ENCODE peak calls at places on chromosomes 1 and 21, in ten cellular contexts. One of them, this sample, is unnamed.

GRCh38 chr1:180178511-180179161 is 24.0 kb downstream of the QSOX1 start:
- DNase-seq in astrocyte of the hippocampus: peak
- DNase-seq in AML-193: peak
- DNase-seq in AG08395: peak
- DNase-seq in ureter: peak
- DNase-seq in stimulated activated CD4-positive, alpha-beta T cell treated with anti-CD3 and anti-CD28 coated beads, Interleukin-4, amount 100 ng/mL, for 1 hour: peak
- DNase-seq in NCI-H2107: no peak
- DNase-seq in mesothelial cell of epicardium: no peak
- DNase-seq in kidney glomerular epithelial cell: peak
- DNase-seq in hepatic stellate cell: peak
- DNase-seq in this sample: no peak

GRCh38 chr21:27700974-27701614 is 734.2 kb upstream of the ADAMTS5 start:
- DNase-seq in stimulated activated CD4-positive, alpha-beta T cell treated with anti-CD3 and anti-CD28 coated beads, Interleukin-4, amount 100 ng/mL, for 1 hour: peak
- DNase-seq in astrocyte of the hippocampus: peak
- DNase-seq in kidney glomerular epithelial cell: peak
- DNase-seq in AG08395: peak
- DNase-seq in hepatic stellate cell: peak
- DNase-seq in AML-193: peak
- DNase-seq in ureter: peak
- DNase-seq in mesothelial cell of epicardium: peak
- DNase-seq in NCI-H2107: peak
- DNase-seq in this sample: peak

GRCh38 chr1:193058529-193059281 is 455 bp downstream of the UCHL5 start:
- DNase-seq in ureter: peak
- DNase-seq in AML-193: peak
- DNase-seq in stimulated activated CD4-positive, alpha-beta T cell treated with anti-CD3 and anti-CD28 coated beads, Interleukin-4, amount 100 ng/mL, for 1 hour: peak
- DNase-seq in astrocyte of the hippocampus: peak
- DNase-seq in hepatic stellate cell: peak
- DNase-seq in NCI-H2107: peak
- DNase-seq in AG08395: peak
- DNase-seq in kidney glomerular epithelial cell: peak
- DNase-seq in mesothelial cell of epicardium: no peak
- DNase-seq in this sample: peak

GRCh38 chr1:205275133-205275532 is 46.4 kb downstream of the NUAK2 start:
- DNase-seq in ureter: no peak
- DNase-seq in stimulated activated CD4-positive, alpha-beta T cell treated with anti-CD3 and anti-CD28 coated beads, Interleukin-4, amount 100 ng/mL, for 1 hour: no peak
- DNase-seq in AG08395: no peak
- DNase-seq in NCI-H2107: peak
- DNase-seq in AML-193: no peak
- DNase-seq in mesothelial cell of epicardium: no peak
- DNase-seq in kidney glomerular epithelial cell: no peak
- DNase-seq in astrocyte of the hippocampus: no peak
- DNase-seq in hepatic stellate cell: no peak
- DNase-seq in this sample: no peak

GRCh38 chr1:72530646-72531045 is 248.3 kb upstream of the NEGR1 start:
- DNase-seq in AG08395: no peak
- DNase-seq in mesothelial cell of epicardium: no peak
- DNase-seq in stimulated activated CD4-positive, alpha-beta T cell treated with anti-CD3 and anti-CD28 coated beads, Interleukin-4, amount 100 ng/mL, for 1 hour: no peak
- DNase-seq in ureter: no peak
- DNase-seq in hepatic stellate cell: no peak
- DNase-seq in astrocyte of the hippocampus: no peak
- DNase-seq in kidney glomerular epithelial cell: no peak
- DNase-seq in NCI-H2107: no peak
- DNase-seq in AML-193: no peak
- DNase-seq in this sample: no peak

GRCh38 chr1:38992450-38993111 is 1.5 kb downstream of the AKIRIN1 start:
- DNase-seq in AML-193: no peak
- DNase-seq in AG08395: no peak
- DNase-seq in NCI-H2107: no peak
- DNase-seq in kidney glomerular epithelial cell: no peak
- DNase-seq in astrocyte of the hippocampus: no peak
- DNase-seq in mesothelial cell of epicardium: no peak
- DNase-seq in stimulated activated CD4-positive, alpha-beta T cell treated with anti-CD3 and anti-CD28 coated beads, Interleukin-4, amount 100 ng/mL, for 1 hour: no peak
- DNase-seq in hepatic stellate cell: no peak
- DNase-seq in ureter: no peak
- DNase-seq in this sample: no peak

GRCh38 chr21:31731112-31731801 is 661 bp downstream of the SCAF4 start:
- DNase-seq in astrocyte of the hippocampus: peak
- DNase-seq in AML-193: no peak
- DNase-seq in ureter: peak
- DNase-seq in hepatic stellate cell: peak
- DNase-seq in stimulated activated CD4-positive, alpha-beta T cell treated with anti-CD3 and anti-CD28 coated beads, Interleukin-4, amount 100 ng/mL, for 1 hour: peak
- DNase-seq in kidney glomerular epithelial cell: no peak
- DNase-seq in AG08395: peak
- DNase-seq in mesothelial cell of epicardium: peak
- DNase-seq in NCI-H2107: no peak
- DNase-seq in this sample: no peak

GRCh38 chr1:203309115-203309429 is 3.8 kb downstream of the BTG2 start:
- DNase-seq in mesothelial cell of epicardium: no peak
- DNase-seq in stimulated activated CD4-positive, alpha-beta T cell treated with anti-CD3 and anti-CD28 coated beads, Interleukin-4, amount 100 ng/mL, for 1 hour: no peak
- DNase-seq in NCI-H2107: no peak
- DNase-seq in astrocyte of the hippocampus: no peak
- DNase-seq in AML-193: no peak
- DNase-seq in hepatic stellate cell: no peak
- DNase-seq in kidney glomerular epithelial cell: no peak
- DNase-seq in ureter: no peak
- DNase-seq in AG08395: no peak
- DNase-seq in this sample: no peak

GRCh38 chr1:87683557-87683956 is 354.9 kb downstream of the LMO4 start:
- DNase-seq in astrocyte of the hippocampus: peak
- DNase-seq in ureter: no peak
- DNase-seq in AML-193: no peak
- DNase-seq in NCI-H2107: no peak
- DNase-seq in hepatic stellate cell: peak
- DNase-seq in stimulated activated CD4-positive, alpha-beta T cell treated with anti-CD3 and anti-CD28 coated beads, Interleukin-4, amount 100 ng/mL, for 1 hour: no peak
- DNase-seq in mesothelial cell of epicardium: no peak
- DNase-seq in AG08395: no peak
- DNase-seq in kidney glomerular epithelial cell: no peak
- DNase-seq in this sample: no peak

GRCh38 chr1:116390195-116390594 is 17.2 kb downstream of the ATP1A1 start:
- DNase-seq in kidney glomerular epithelial cell: no peak
- DNase-seq in astrocyte of the hippocampus: no peak
- DNase-seq in stimulated activated CD4-positive, alpha-beta T cell treated with anti-CD3 and anti-CD28 coated beads, Interleukin-4, amount 100 ng/mL, for 1 hour: no peak
- DNase-seq in ureter: no peak
- DNase-seq in hepatic stellate cell: no peak
- DNase-seq in mesothelial cell of epicardium: no peak
- DNase-seq in AG08395: no peak
- DNase-seq in NCI-H2107: no peak
- DNase-seq in AML-193: no peak
- DNase-seq in this sample: no peak

GRCh38 chr1:19311503-19311930 is 427 bp downstream of the AKR7A2 start:
- DNase-seq in AML-193: no peak
- DNase-seq in astrocyte of the hippocampus: peak
- DNase-seq in mesothelial cell of epicardium: no peak
- DNase-seq in stimulated activated CD4-positive, alpha-beta T cell treated with anti-CD3 and anti-CD28 coated beads, Interleukin-4, amount 100 ng/mL, for 1 hour: peak
- DNase-seq in NCI-H2107: no peak
- DNase-seq in hepatic stellate cell: peak
- DNase-seq in ureter: no peak
- DNase-seq in kidney glomerular epithelial cell: no peak
- DNase-seq in AG08395: no peak
- DNase-seq in this sample: no peak

GRCh38 chr1:3539707-3540425 is 71.4 kb downstream of the MEGF6 start:
- DNase-seq in ureter: no peak
- DNase-seq in kidney glomerular epithelial cell: no peak
- DNase-seq in AML-193: no peak
- DNase-seq in mesothelial cell of epicardium: no peak
- DNase-seq in NCI-H2107: no peak
- DNase-seq in AG08395: no peak
- DNase-seq in stimulated activated CD4-positive, alpha-beta T cell treated with anti-CD3 and anti-CD28 coated beads, Interleukin-4, amount 100 ng/mL, for 1 hour: no peak
- DNase-seq in astrocyte of the hippocampus: peak
- DNase-seq in hepatic stellate cell: no peak
- DNase-seq in this sample: peak

GRCh38 chr1:100699744-100700143 is 19.8 kb upstream of the VCAM1 start:
- DNase-seq in NCI-H2107: no peak
- DNase-seq in stimulated activated CD4-positive, alpha-beta T cell treated with anti-CD3 and anti-CD28 coated beads, Interleukin-4, amount 100 ng/mL, for 1 hour: no peak
- DNase-seq in ureter: no peak
- DNase-seq in AG08395: peak
- DNase-seq in mesothelial cell of epicardium: no peak
- DNase-seq in kidney glomerular epithelial cell: no peak
- DNase-seq in astrocyte of the hippocampus: no peak
- DNase-seq in AML-193: no peak
- DNase-seq in hepatic stellate cell: peak
- DNase-seq in this sample: peak

GRCh38 chr1:172723251-172723650 is 64.3 kb downstream of the FASLG start:
- DNase-seq in ureter: no peak
- DNase-seq in mesothelial cell of epicardium: no peak
- DNase-seq in AML-193: no peak
- DNase-seq in stimulated activated CD4-positive, alpha-beta T cell treated with anti-CD3 and anti-CD28 coated beads, Interleukin-4, amount 100 ng/mL, for 1 hour: no peak
- DNase-seq in astrocyte of the hippocampus: peak
- DNase-seq in hepatic stellate cell: no peak
- DNase-seq in AG08395: no peak
- DNase-seq in kidney glomerular epithelial cell: no peak
- DNase-seq in NCI-H2107: no peak
- DNase-seq in this sample: no peak

GRCh38 chr1:171794085-171794484 is 12.6 kb downstream of the METTL13 start:
- DNase-seq in stimulated activated CD4-positive, alpha-beta T cell treated with anti-CD3 and anti-CD28 coated beads, Interleukin-4, amount 100 ng/mL, for 1 hour: peak
- DNase-seq in kidney glomerular epithelial cell: peak
- DNase-seq in hepatic stellate cell: peak
- DNase-seq in ureter: no peak
- DNase-seq in NCI-H2107: no peak
- DNase-seq in mesothelial cell of epicardium: no peak
- DNase-seq in AG08395: peak
- DNase-seq in astrocyte of the hippocampus: peak
- DNase-seq in AML-193: no peak
- DNase-seq in this sample: peak

GRCh38 chr21:31366825-31367224 is 22.8 kb upstream of the TIAM1 start:
- DNase-seq in stimulated activated CD4-positive, alpha-beta T cell treated with anti-CD3 and anti-CD28 coated beads, Interleukin-4, amount 100 ng/mL, for 1 hour: no peak
- DNase-seq in astrocyte of the hippocampus: peak
- DNase-seq in kidney glomerular epithelial cell: peak
- DNase-seq in ureter: peak
- DNase-seq in mesothelial cell of epicardium: no peak
- DNase-seq in NCI-H2107: no peak
- DNase-seq in AML-193: no peak
- DNase-seq in AG08395: no peak
- DNase-seq in hepatic stellate cell: no peak
- DNase-seq in this sample: peak

GRCh38 chr1:209589440-209589839 is 5.9 kb downstream of the CAMK1G start:
- DNase-seq in astrocyte of the hippocampus: no peak
- DNase-seq in mesothelial cell of epicardium: no peak
- DNase-seq in AML-193: no peak
- DNase-seq in ureter: no peak
- DNase-seq in kidney glomerular epithelial cell: no peak
- DNase-seq in hepatic stellate cell: no peak
- DNase-seq in AG08395: no peak
- DNase-seq in stimulated activated CD4-positive, alpha-beta T cell treated with anti-CD3 and anti-CD28 coated beads, Interleukin-4, amount 100 ng/mL, for 1 hour: no peak
- DNase-seq in NCI-H2107: no peak
- DNase-seq in this sample: no peak

GRCh38 chr1:28976254-28976653 is 61.9 kb downstream of the EPB41 start:
- DNase-seq in AG08395: no peak
- DNase-seq in astrocyte of the hippocampus: no peak
- DNase-seq in mesothelial cell of epicardium: no peak
- DNase-seq in stimulated activated CD4-positive, alpha-beta T cell treated with anti-CD3 and anti-CD28 coated beads, Interleukin-4, amount 100 ng/mL, for 1 hour: no peak
- DNase-seq in AML-193: no peak
- DNase-seq in hepatic stellate cell: no peak
- DNase-seq in ureter: no peak
- DNase-seq in NCI-H2107: no peak
- DNase-seq in kidney glomerular epithelial cell: no peak
- DNase-seq in this sample: no peak

GRCh38 chr1:163737261-163737660 is 415.5 kb downstream of the NUF2 start:
- DNase-seq in stimulated activated CD4-positive, alpha-beta T cell treated with anti-CD3 and anti-CD28 coated beads, Interleukin-4, amount 100 ng/mL, for 1 hour: no peak
- DNase-seq in NCI-H2107: no peak
- DNase-seq in hepatic stellate cell: no peak
- DNase-seq in astrocyte of the hippocampus: no peak
- DNase-seq in ureter: no peak
- DNase-seq in mesothelial cell of epicardium: no peak
- DNase-seq in AML-193: no peak
- DNase-seq in AG08395: no peak
- DNase-seq in kidney glomerular epithelial cell: no peak
- DNase-seq in this sample: no peak

GRCh38 chr1:206839857-206840256 is 25.6 kb upstream of the IL20 start:
- DNase-seq in hepatic stellate cell: peak
- DNase-seq in stimulated activated CD4-positive, alpha-beta T cell treated with anti-CD3 and anti-CD28 coated beads, Interleukin-4, amount 100 ng/mL, for 1 hour: no peak
- DNase-seq in AML-193: no peak
- DNase-seq in mesothelial cell of epicardium: no peak
- DNase-seq in ureter: no peak
- DNase-seq in kidney glomerular epithelial cell: no peak
- DNase-seq in NCI-H2107: no peak
- DNase-seq in astrocyte of the hippocampus: peak
- DNase-seq in AG08395: peak
- DNase-seq in this sample: peak

GRCh38 chr1:7539772-7540175 is 231.3 kb upstream of the VAMP3 start:
- DNase-seq in hepatic stellate cell: no peak
- DNase-seq in kidney glomerular epithelial cell: peak
- DNase-seq in NCI-H2107: no peak
- DNase-seq in mesothelial cell of epicardium: no peak
- DNase-seq in AG08395: no peak
- DNase-seq in ureter: no peak
- DNase-seq in astrocyte of the hippocampus: peak
- DNase-seq in stimulated activated CD4-positive, alpha-beta T cell treated with anti-CD3 and anti-CD28 coated beads, Interleukin-4, amount 100 ng/mL, for 1 hour: no peak
- DNase-seq in AML-193: peak
- DNase-seq in this sample: peak

GRCh38 chr1:19793360-19794046 is 6.2 kb downstream of the TMCO4 start:
- DNase-seq in ureter: no peak
- DNase-seq in AG08395: no peak
- DNase-seq in AML-193: no peak
- DNase-seq in stimulated activated CD4-positive, alpha-beta T cell treated with anti-CD3 and anti-CD28 coated beads, Interleukin-4, amount 100 ng/mL, for 1 hour: no peak
- DNase-seq in hepatic stellate cell: no peak
- DNase-seq in kidney glomerular epithelial cell: no peak
- DNase-seq in astrocyte of the hippocampus: no peak
- DNase-seq in mesothelial cell of epicardium: no peak
- DNase-seq in NCI-H2107: no peak
- DNase-seq in this sample: no peak

GRCh38 chr1:212951058-212951923 is 950 bp downstream of the VASH2 start:
- DNase-seq in astrocyte of the hippocampus: peak
- DNase-seq in AG08395: no peak
- DNase-seq in AML-193: no peak
- DNase-seq in mesothelial cell of epicardium: no peak
- DNase-seq in kidney glomerular epithelial cell: no peak
- DNase-seq in stimulated activated CD4-positive, alpha-beta T cell treated with anti-CD3 and anti-CD28 coated beads, Interleukin-4, amount 100 ng/mL, for 1 hour: no peak
- DNase-seq in hepatic stellate cell: peak
- DNase-seq in ureter: no peak
- DNase-seq in NCI-H2107: peak
- DNase-seq in this sample: no peak

GRCh38 chr1:175176246-175176645 is 16.3 kb downstream of the KIAA0040 start:
- DNase-seq in ureter: no peak
- DNase-seq in NCI-H2107: no peak
- DNase-seq in mesothelial cell of epicardium: no peak
- DNase-seq in AML-193: no peak
- DNase-seq in kidney glomerular epithelial cell: peak
- DNase-seq in astrocyte of the hippocampus: peak
- DNase-seq in AG08395: no peak
- DNase-seq in stimulated activated CD4-positive, alpha-beta T cell treated with anti-CD3 and anti-CD28 coated beads, Interleukin-4, amount 100 ng/mL, for 1 hour: no peak
- DNase-seq in hepatic stellate cell: no peak
- DNase-seq in this sample: no peak